ENCODE peak calls at places on chromosome 18, in nine cellular contexts. O is head of caudate nucleus; J is A172; C is activated effector memory CD4-positive, alpha-beta T cell treated with Interleukin-2 at 50 U/mL for 16 hours; L is iPS DF 6.9; Q is GM20000; E is SJSA1; Y is coronary artery; W is COR-L47. F is an unnamed sample.

GRCh38 chr18:42290318-42291307 is 335.6 kb downstream of the PIK3C3 start:
- DNase-seq in L (no peak), Y (no peak), J (no peak), W (no peak), Q (no peak), E (no peak), O (no peak), C (no peak), F (no peak)

GRCh38 chr18:79873449-79874110 is 75.8 kb downstream of the KCNG2 start:
- DNase-seq in Y (peak; percentile 69), C (no peak), L (no peak), O (no peak), J (no peak), E (no peak), Q (no peak), W (no peak), F (no peak)

GRCh38 chr18:56511996-56512395 is 126.4 kb downstream of the TXNL1 start:
- DNase-seq in Y (no peak), Q (no peak), C (no peak), O (no peak), W (no peak), J (no peak), E (no peak), L (no peak), F (peak; percentile 35)

GRCh38 chr18:23238651-23239349 is 103.5 kb downstream of the CABLES1 start:
- DNase-seq in Y (no peak), L (no peak), E (no peak), W (no peak), Q (no peak), C (no peak), J (no peak), O (no peak), F (no peak)

GRCh38 chr18:10386049-10386448 is 68.4 kb upstream of the APCDD1 start:
- DNase-seq in L (no peak), O (no peak), W (no peak), Y (no peak), J (no peak), E (no peak), Q (no peak), C (no peak), F (no peak)

GRCh38 chr18:3368193-3368592 is 81.8 kb upstream of the TGIF1 start:
- DNase-seq in J (peak; percentile 85), C (no peak), O (no peak), Y (no peak), Q (no peak), E (peak; percentile 8), W (no peak), L (no peak), F (no peak)

GRCh38 chr18:65934874-65935273 is 184.1 kb downstream of the CDH7 start:
- DNase-seq in Q (no peak), O (no peak), L (no peak), J (no peak), Y (no peak), C (no peak), E (no peak), W (no peak), F (no peak)

GRCh38 chr18:76350134-76351025 is 144.7 kb downstream of the ZNF516 start:
- DNase-seq in Q (no peak), C (no peak), W (no peak), O (no peak), Y (no peak), L (no peak), J (no peak), E (no peak), F (no peak)

GRCh38 chr18:48615566-48616401 is 77.0 kb downstream of the CTIF start:
- DNase-seq in W (no peak), Q (no peak), E (no peak), J (no peak), L (no peak), O (no peak), Y (no peak), C (no peak), F (no peak)

GRCh38 chr18:59846814-59847490 is 52.8 kb upstream of the PMAIP1 start:
- DNase-seq in L (no peak), W (no peak), C (no peak), Q (peak; percentile 80), O (no peak), E (peak; percentile 79), Y (no peak), J (peak; percentile 69), F (peak; percentile 63)

GRCh38 chr18:45731706-45732105 is 7.7 kb downstream of the SLC14A1 start:
- DNase-seq in E (no peak), Q (no peak), Y (no peak), J (no peak), O (no peak), W (no peak), C (no peak), L (no peak), F (no peak)

GRCh38 chr18:29749699-29750098 is 1292.8 kb downstream of the DSC3 start:
- DNase-seq in J (peak; percentile 8), O (no peak), W (no peak), E (no peak), Y (no peak), L (no peak), Q (no peak), C (no peak), F (no peak)

GRCh38 chr18:56709463-56709862 is 58.3 kb downstream of the WDR7 start:
- DNase-seq in J (peak; percentile 81), Y (no peak), L (no peak), Q (peak; percentile 54), E (peak; percentile 55), C (no peak), O (no peak), W (no peak), F (peak; percentile 33)

GRCh38 chr18:62720048-62720447 is 4.7 kb downstream of the PHLPP1 start:
- DNase-seq in C (no peak), Q (no peak), W (no peak), O (no peak), L (no peak), Y (no peak), E (no peak), J (no peak), F (no peak)

GRCh38 chr18:68992719-68993482 is 195.0 kb downstream of the CCDC102B start:
- DNase-seq in L (no peak), C (no peak), J (no peak), W (no peak), E (no peak), Q (no peak), O (no peak), Y (no peak), F (no peak)

GRCh38 chr18:28541941-28542340 is 365.0 kb upstream of the CDH2 start:
- DNase-seq in E (no peak), L (no peak), J (no peak), W (no peak), C (no peak), Q (no peak), Y (no peak), O (no peak), F (no peak)

GRCh38 chr18:70985948-70986347 is 697.1 kb downstream of the SOCS6 start:
- DNase-seq in Y (no peak), C (no peak), O (no peak), E (no peak), J (no peak), Q (no peak), W (no peak), L (no peak), F (no peak)

GRCh38 chr18:23943104-23943503 is 71.5 kb upstream of the TTC39C start:
- DNase-seq in E (no peak), Q (peak; percentile 57), L (no peak), Y (no peak), O (no peak), W (no peak), C (no peak), J (no peak), F (no peak)

GRCh38 chr18:48776161-48776555 is 174.6 kb downstream of the SMAD7 start:
- DNase-seq in L (no peak), O (no peak), Y (no peak), E (no peak), W (no peak), J (no peak), C (no peak), Q (no peak), F (no peak)

GRCh38 chr18:59052965-59053960 is 86.4 kb upstream of the SEC11C start:
- DNase-seq in L (no peak), W (no peak), Q (no peak), E (no peak), J (no peak), O (no peak), C (no peak), Y (peak; percentile 28), F (no peak)

GRCh38 chr18:71131918-71132317 is 843.1 kb downstream of the SOCS6 start:
- DNase-seq in C (no peak), Y (no peak), J (no peak), Q (no peak), W (no peak), O (no peak), L (no peak), E (no peak), F (no peak)

GRCh38 chr18:10405014-10405493 is 49.4 kb upstream of the APCDD1 start:
- DNase-seq in Y (no peak), L (no peak), E (no peak), W (no peak), Q (no peak), C (no peak), O (no peak), J (no peak), F (no peak)

GRCh38 chr18:58061349-58061748 is 17.3 kb downstream of the NEDD4L start:
- DNase-seq in W (no peak), J (no peak), Q (no peak), C (no peak), Y (no peak), O (no peak), L (no peak), E (no peak), F (no peak)

F was measured in GM06990.